ENCODE peak calls at places on chromosomes 1 and 21, in seven cellular contexts. One of them, this sample, is unnamed.
A peak's percentile ranks its signal among the peaks of the same experiment; 100 is the strongest.

GRCh38 chr1:205237526-205238484 is 10.1 kb downstream of the TMCC2 start:
- DNase-seq in cardiac muscle cell: no peak
- DNase-seq in left ventricle myocardium inferior: no peak
- DNase-seq in right atrium auricular region: no peak
- DNase-seq in IMR-90: no peak
- DNase-seq in tibial artery: no peak
- DNase-seq in pancreas: no peak
- DNase-seq in this sample: no peak

GRCh38 chr1:171251741-171252300 is 3.5 kb downstream of the FMO1 start:
- DNase-seq in IMR-90: peak; percentile 33
- DNase-seq in cardiac muscle cell: peak; percentile 60
- DNase-seq in right atrium auricular region: no peak
- DNase-seq in tibial artery: no peak
- DNase-seq in pancreas: no peak
- DNase-seq in left ventricle myocardium inferior: peak; percentile 36
- DNase-seq in this sample: peak; percentile 19

GRCh38 chr1:150765229-150765976 is at the start of gene CTSS:
- DNase-seq in IMR-90: peak; percentile 11
- DNase-seq in tibial artery: no peak
- DNase-seq in right atrium auricular region: no peak
- DNase-seq in cardiac muscle cell: no peak
- DNase-seq in left ventricle myocardium inferior: no peak
- DNase-seq in pancreas: no peak
- DNase-seq in this sample: no peak

GRCh38 chr1:96955307-96956012 is 233.9 kb downstream of the PTBP2 start:
- DNase-seq in pancreas: no peak
- DNase-seq in tibial artery: no peak
- DNase-seq in cardiac muscle cell: no peak
- DNase-seq in IMR-90: no peak
- DNase-seq in right atrium auricular region: no peak
- DNase-seq in left ventricle myocardium inferior: no peak
- DNase-seq in this sample: no peak

GRCh38 chr1:178577882-178578281 is 65.0 kb downstream of the TEX35 start:
- DNase-seq in IMR-90: no peak
- DNase-seq in left ventricle myocardium inferior: no peak
- DNase-seq in right atrium auricular region: no peak
- DNase-seq in pancreas: no peak
- DNase-seq in tibial artery: no peak
- DNase-seq in cardiac muscle cell: no peak
- DNase-seq in this sample: no peak

GRCh38 chr1:78536427-78536826 is 45.7 kb downstream of the PTGFR start:
- DNase-seq in right atrium auricular region: no peak
- DNase-seq in tibial artery: no peak
- DNase-seq in pancreas: no peak
- DNase-seq in IMR-90: peak; percentile 82
- DNase-seq in cardiac muscle cell: no peak
- DNase-seq in left ventricle myocardium inferior: no peak
- DNase-seq in this sample: no peak

GRCh38 chr1:24928631-24929090 is 1.4 kb downstream of the RUNX3 start:
- DNase-seq in tibial artery: no peak
- DNase-seq in left ventricle myocardium inferior: no peak
- DNase-seq in cardiac muscle cell: no peak
- DNase-seq in right atrium auricular region: no peak
- DNase-seq in pancreas: no peak
- DNase-seq in IMR-90: no peak
- DNase-seq in this sample: no peak

GRCh38 chr1:168246506-168246905 is 20.7 kb downstream of the SFT2D2 start:
- DNase-seq in cardiac muscle cell: peak; percentile 28
- DNase-seq in pancreas: no peak
- DNase-seq in IMR-90: no peak
- DNase-seq in left ventricle myocardium inferior: no peak
- DNase-seq in right atrium auricular region: no peak
- DNase-seq in tibial artery: no peak
- DNase-seq in this sample: no peak

GRCh38 chr1:50275564-50275963 is 147.7 kb downstream of the DMRTA2 start:
- DNase-seq in tibial artery: no peak
- DNase-seq in pancreas: peak; percentile 11
- DNase-seq in left ventricle myocardium inferior: no peak
- DNase-seq in cardiac muscle cell: no peak
- DNase-seq in right atrium auricular region: no peak
- DNase-seq in IMR-90: no peak
- DNase-seq in this sample: no peak

GRCh38 chr21:14620152-14620551 is 74.0 kb upstream of the SAMSN1 start:
- DNase-seq in right atrium auricular region: no peak
- DNase-seq in IMR-90: no peak
- DNase-seq in left ventricle myocardium inferior: no peak
- DNase-seq in cardiac muscle cell: no peak
- DNase-seq in tibial artery: no peak
- DNase-seq in pancreas: no peak
- DNase-seq in this sample: no peak

GRCh38 chr1:10841059-10841458 is 44.6 kb upstream of the CASZ1 start:
- DNase-seq in right atrium auricular region: no peak
- DNase-seq in left ventricle myocardium inferior: no peak
- DNase-seq in tibial artery: no peak
- DNase-seq in IMR-90: no peak
- DNase-seq in cardiac muscle cell: no peak
- DNase-seq in pancreas: no peak
- DNase-seq in this sample: no peak

GRCh38 chr1:6632588-6633514 is 8.2 kb downstream of the THAP3 start:
- DNase-seq in pancreas: no peak
- DNase-seq in tibial artery: no peak
- DNase-seq in left ventricle myocardium inferior: no peak
- DNase-seq in cardiac muscle cell: no peak
- DNase-seq in right atrium auricular region: no peak
- DNase-seq in IMR-90: no peak
- DNase-seq in this sample: no peak
- TF ChIP-seq CTCF in pancreas: no peak
- TF ChIP-seq CTCF in tibial artery: no peak
- TF ChIP-seq CTCF in left ventricle myocardium inferior: no peak
- TF ChIP-seq CTCF in cardiac muscle cell: no peak
- TF ChIP-seq CTCF in right atrium auricular region: no peak
- TF ChIP-seq CTCF in IMR-90: no peak
- TF ChIP-seq CTCF in this sample: no peak

DNA sequence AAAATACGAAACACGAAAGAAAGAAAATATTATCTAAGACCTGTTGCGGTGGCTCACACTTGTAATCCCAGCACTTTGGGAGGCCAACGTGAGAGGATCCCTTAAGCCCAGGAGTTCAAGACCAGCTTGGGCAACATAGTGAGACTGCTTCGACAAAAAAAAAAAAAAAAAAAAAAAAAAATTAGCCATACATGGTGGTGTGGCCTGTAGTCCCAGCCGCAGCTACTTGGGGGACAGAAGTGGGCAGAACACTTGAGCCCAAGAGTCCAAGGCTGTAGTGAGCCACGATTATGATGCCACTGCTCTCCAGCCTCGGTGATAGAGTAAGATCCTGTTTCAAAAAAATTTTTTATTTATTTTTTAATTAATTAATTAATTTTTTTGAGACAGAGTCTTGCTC is 1.5 kb upstream of the RAB13 start:
- DNase-seq in tibial artery: no peak
- DNase-seq in left ventricle myocardium inferior: no peak
- DNase-seq in cardiac muscle cell: no peak
- DNase-seq in pancreas: no peak
- DNase-seq in right atrium auricular region: no peak
- DNase-seq in IMR-90: no peak
- DNase-seq in this sample: no peak
- H3K27ac ChIP-seq in tibial artery: peak overlapping the region; percentile 95
- H3K27ac ChIP-seq in left ventricle myocardium inferior: no peak overlapping the region
- H3K27ac ChIP-seq in cardiac muscle cell: no peak overlapping the region
- H3K27ac ChIP-seq in pancreas: no peak overlapping the region
- H3K27ac ChIP-seq in right atrium auricular region: no peak overlapping the region
- H3K27ac ChIP-seq in IMR-90: no peak overlapping the region
- H3K27ac ChIP-seq in this sample: peak overlapping the region; percentile 77

GRCh38 chr1:201876148-201876547 is 12.6 kb upstream of the SHISA4 start:
- DNase-seq in right atrium auricular region: no peak
- DNase-seq in cardiac muscle cell: no peak
- DNase-seq in left ventricle myocardium inferior: no peak
- DNase-seq in tibial artery: no peak
- DNase-seq in IMR-90: peak; percentile 27
- DNase-seq in pancreas: no peak
- DNase-seq in this sample: no peak
- TF ChIP-seq CTCF in right atrium auricular region: peak; percentile 46
- TF ChIP-seq CTCF in cardiac muscle cell: peak; percentile 46
- TF ChIP-seq CTCF in left ventricle myocardium inferior: peak; percentile 41
- TF ChIP-seq CTCF in tibial artery: peak; percentile 19
- TF ChIP-seq CTCF in IMR-90: peak; percentile 47
- TF ChIP-seq CTCF in pancreas: no peak
- TF ChIP-seq CTCF in this sample: no peak

DNA sequence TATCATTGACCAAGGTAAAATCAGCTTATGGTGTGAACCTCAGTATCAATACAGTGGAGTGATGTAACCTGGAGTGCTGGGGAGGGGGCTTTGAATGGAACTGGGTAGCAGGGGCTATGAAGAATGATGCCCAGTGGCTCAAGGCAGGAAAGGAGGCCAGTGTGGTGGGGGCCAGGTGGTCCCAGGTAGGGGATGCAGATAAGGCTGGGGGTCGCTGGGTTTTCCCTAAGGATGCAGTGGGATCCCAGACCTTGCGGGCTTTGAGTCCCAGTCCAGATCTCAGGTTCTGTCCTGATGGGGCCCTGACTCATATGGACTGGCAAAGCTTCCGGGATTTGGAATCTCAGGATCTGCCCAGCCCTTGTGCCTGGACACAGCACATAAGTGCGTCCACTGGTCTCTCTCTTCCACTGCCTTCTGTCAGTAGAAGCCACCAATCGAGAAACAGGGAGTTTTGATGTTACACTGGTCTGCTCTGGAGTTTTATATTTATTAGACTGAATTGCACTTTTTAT is 52.0 kb downstream of the S100B start:
- DNase-seq in right atrium auricular region: no peak
- DNase-seq in pancreas: no peak
- DNase-seq in left ventricle myocardium inferior: no peak
- DNase-seq in tibial artery: no peak
- DNase-seq in cardiac muscle cell: no peak
- DNase-seq in IMR-90: no peak
- DNase-seq in this sample: no peak
- H3K27ac ChIP-seq in right atrium auricular region: no peak overlapping the region
- H3K27ac ChIP-seq in pancreas: no peak overlapping the region
- H3K27ac ChIP-seq in left ventricle myocardium inferior: no peak overlapping the region
- H3K27ac ChIP-seq in tibial artery: no peak overlapping the region
- H3K27ac ChIP-seq in cardiac muscle cell: no peak overlapping the region
- H3K27ac ChIP-seq in IMR-90: no peak overlapping the region
- H3K27ac ChIP-seq in this sample: no peak overlapping the region

This sample was measured in RWPE1.